ENCODE peak calls at places on chromosomes 7 and 10, in six cellular contexts. D is SJSA1, Y is psoas muscle, S is lower lobe of right lung, B is ovary, H is pancreas. L is an unnamed sample.
A peak's percentile ranks its signal among the peaks of the same experiment; 100 is the strongest.

GRCh38 chr7:78326189-78326588 is 527.6 kb downstream of the PHTF2 start:
- DNase-seq in D (no peak), Y (no peak), B (no peak), S (no peak), H (no peak), L (no peak)

GRCh38 chr7:151311294-151311864 is 30.2 kb upstream of the NUB1 start:
- DNase-seq in D (no peak), B (no peak), Y (no peak), H (no peak), S (no peak), L (no peak)

GRCh38 chr7:7114575-7115291 is 67.6 kb upstream of the C1GALT1 start:
- DNase-seq in H (peak; percentile 35), S (no peak), B (no peak), Y (no peak), D (no peak), L (no peak)

GRCh38 chr10:75613685-75614587 is 182.5 kb downstream of the LRMDA start:
- DNase-seq in D (no peak), B (no peak), H (no peak), S (no peak), Y (no peak), L (no peak)

GRCh38 chr10:59750155-59750945 is 2.9 kb downstream of the MRLN start:
- DNase-seq in B (no peak), Y (peak; percentile 89), D (no peak), S (no peak), H (no peak), L (peak; percentile 15)

GRCh38 chr10:61286695-61287094 is 166.5 kb downstream of the TMEM26 start:
- DNase-seq in Y (no peak), S (no peak), H (no peak), D (no peak), B (no peak), L (no peak)

GRCh38 chr10:16458196-16458977 is 21.6 kb downstream of the PTER start:
- DNase-seq in B (no peak), H (no peak), D (no peak), Y (no peak), S (no peak), L (no peak)

GRCh38 chr7:39667354-39667923 is 44.1 kb downstream of the RALA start:
- DNase-seq in D (no peak), S (no peak), H (no peak), Y (no peak), B (no peak), L (no peak)

GRCh38 chr7:25894002-25894901 is 257.7 kb upstream of the NFE2L3 start:
- DNase-seq in B (no peak), Y (peak; percentile 68), H (peak; percentile 64), D (no peak), S (peak; percentile 49), L (no peak)

GRCh38 chr7:30182186-30182585 is 47.4 kb downstream of the MTURN start:
- DNase-seq in D (no peak), H (peak; percentile 33), Y (peak; percentile 76), S (no peak), B (no peak), L (peak; percentile 80)

GRCh38 chr7:118754608-118755007 is 530.1 kb downstream of the ANKRD7 start:
- DNase-seq in S (no peak), B (no peak), D (no peak), H (no peak), Y (no peak), L (no peak)

GRCh38 chr10:94578790-94579189 is 33.2 kb downstream of the HELLS start:
- DNase-seq in D (no peak), H (no peak), B (no peak), Y (no peak), S (no peak), L (no peak)

GRCh38 chr7:29113384-29114102 is 32.8 kb downstream of the CPVL start:
- DNase-seq in H (peak; percentile 31), B (no peak), Y (no peak), S (no peak), D (peak; percentile 19), L (peak; percentile 16)

GRCh38 chr10:97169911-97170693 is 15.7 kb downstream of the SLIT1 start:
- DNase-seq in D (no peak), H (peak; percentile 63), S (no peak), B (no peak), Y (peak; percentile 67), L (peak; percentile 48)

GRCh38 chr7:127107601-127108007 is 145.1 kb downstream of the GRM8 start:
- DNase-seq in S (no peak), H (peak; percentile 66), D (peak; percentile 51), Y (no peak), B (no peak), L (peak; percentile 5)

GRCh38 chr10:11515596-11516418 is 95.6 kb downstream of the USP6NL start:
- DNase-seq in S (no peak), D (peak; percentile 32), H (peak; percentile 60), B (no peak), Y (no peak), L (peak; percentile 8)

GRCh38 chr10:61841338-61841875 is 60.1 kb upstream of the ARID5B start:
- DNase-seq in Y (no peak), S (no peak), B (no peak), D (no peak), H (no peak), L (no peak)

GRCh38 chr10:3951993-3952392 is 167.0 kb upstream of the KLF6 start:
- DNase-seq in Y (no peak), S (no peak), D (no peak), H (peak; percentile 43), B (no peak), L (no peak)

GRCh38 chr10:125148576-125148975 is 11.8 kb downstream of the CTBP2 start:
- DNase-seq in D (no peak), Y (no peak), H (no peak), B (no peak), S (no peak), L (no peak)

GRCh38 chr10:72095195-72095594 is 6.8 kb upstream of the SPOCK2 start:
- DNase-seq in D (no peak), S (no peak), Y (no peak), H (no peak), B (no peak), L (no peak)

GRCh38 chr7:157801109-157801508 is 464.3 kb downstream of the DNAJB6 start:
- DNase-seq in B (no peak), Y (peak; percentile 36), H (no peak), D (no peak), S (peak; percentile 11), L (no peak)

GRCh38 chr10:122827302-122827701 is 18.4 kb downstream of the CUZD1 start:
- DNase-seq in S (no peak), D (no peak), B (no peak), Y (no peak), H (peak; percentile 53), L (no peak)
- H3K27me3 ChIP-seq in S (peaks cover 5% of the 10 kb centered on the region), D (peaks cover 9% of the 10 kb centered on the region), B (no peaks in the 10 kb centered on the region), Y (peaks cover 4% of the 10 kb centered on the region), H (no peaks in the 10 kb centered on the region), L (no peaks in the 10 kb centered on the region)

GRCh38 chr10:683448-684071 is 5.9 kb downstream of the DIP2C start:
- DNase-seq in H (no peak), D (peak; percentile 94), Y (peak; percentile 78), B (no peak), S (no peak), L (peak; percentile 87)
- H3K4me3 ChIP-seq in H (no peak overlapping the region), D (peak overlapping the region; percentile 32), Y (peak overlapping the region; percentile 43), B (peak overlapping the region; percentile 19), S (no peak overlapping the region), L (peak overlapping the region; percentile 42)

DNA sequence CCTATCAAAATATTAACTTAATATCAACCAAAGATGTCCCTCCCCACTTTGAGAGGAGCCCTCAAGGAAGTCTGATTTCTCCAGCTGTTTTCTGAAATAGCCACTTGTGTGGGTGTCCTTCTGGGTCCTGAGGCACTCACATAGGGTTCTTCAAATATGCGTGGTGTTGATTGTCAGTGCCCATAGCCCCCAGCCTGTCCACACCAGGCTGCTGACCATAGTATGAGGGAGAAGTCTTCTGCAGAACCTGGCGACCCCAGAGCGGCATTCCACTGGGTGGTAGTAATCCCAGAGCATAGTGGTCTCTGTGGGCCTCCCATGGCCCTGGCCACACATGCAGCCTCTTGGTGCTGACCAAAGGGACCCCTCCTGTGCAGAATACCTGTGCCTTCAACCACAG is 82.7 kb upstream of the MACROH2A2 start:
- DNase-seq in Y (no peak), H (no peak), S (no peak), B (no peak), D (no peak), L (no peak)
- H3K27me3 ChIP-seq in Y (no peaks in the 10 kb centered on the region), H (no peaks in the 10 kb centered on the region), S (peaks cover 12% of the 10 kb centered on the region), B (no peaks in the 10 kb centered on the region), D (no peaks in the 10 kb centered on the region), L (no peaks in the 10 kb centered on the region)

GRCh38 chr10:30986027-30986672 is 45.5 kb downstream of the ZNF438 start:
- DNase-seq in Y (no peak), S (no peak), B (no peak), D (peak; percentile 70), H (no peak), L (no peak)
- H3K4me3 ChIP-seq in Y (no peak overlapping the region), S (no peak overlapping the region), B (no peak overlapping the region), D (no peak overlapping the region), H (no peak overlapping the region), L (no peak overlapping the region)

DNA sequence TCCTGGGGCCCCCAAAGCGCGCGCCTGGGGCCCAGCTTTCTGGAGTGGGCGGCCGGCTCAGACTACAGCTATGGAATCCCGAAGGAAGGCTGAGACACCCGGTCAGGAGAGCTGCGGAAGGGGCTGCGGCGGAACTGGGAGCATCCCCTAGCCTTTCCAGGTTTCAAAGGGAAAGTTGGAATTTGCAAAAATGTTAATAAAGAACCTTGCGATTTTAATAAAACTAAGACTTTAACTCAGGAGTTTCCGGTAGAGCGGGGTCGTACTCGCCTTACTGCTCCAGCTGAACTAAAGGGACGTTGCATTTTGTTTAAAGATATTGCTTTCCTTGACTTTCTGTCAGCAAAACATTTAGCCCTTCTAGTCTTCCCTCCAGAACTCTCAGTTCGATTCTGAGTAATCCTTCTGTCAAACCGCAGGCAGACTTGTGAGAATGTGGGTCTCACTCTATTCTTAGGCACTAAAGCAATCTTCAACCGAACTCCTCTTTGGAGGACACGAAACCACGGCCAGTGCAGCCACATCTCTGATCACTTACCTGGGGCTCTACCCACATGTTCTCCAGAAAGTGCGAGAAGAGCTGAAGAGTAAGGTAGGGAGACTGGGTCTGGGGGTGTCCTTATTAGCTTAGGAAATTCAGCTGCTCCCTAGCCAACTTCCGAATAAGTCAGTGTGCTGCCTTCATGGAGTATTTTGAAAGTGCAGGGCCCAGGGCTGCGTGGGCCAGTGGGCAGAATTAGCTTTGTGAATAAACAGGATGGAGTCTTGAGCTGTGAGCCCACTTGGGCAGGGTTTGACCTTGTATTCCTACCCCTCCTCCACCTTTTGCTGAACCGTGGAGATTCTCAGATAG is 1.9 kb downstream of the CYP26A1 start:
- DNase-seq in D (no peak), S (no peak), B (no peak), H (no peak), Y (no peak), L (no peak)
- H3K27me3 ChIP-seq in D (peaks cover 21% of the 10 kb centered on the region), S (peaks cover 66% of the 10 kb centered on the region), B (no peaks in the 10 kb centered on the region), H (peaks cover 32% of the 10 kb centered on the region), Y (peaks cover 90% of the 10 kb centered on the region), L (peaks cover 22% of the 10 kb centered on the region)

DNA sequence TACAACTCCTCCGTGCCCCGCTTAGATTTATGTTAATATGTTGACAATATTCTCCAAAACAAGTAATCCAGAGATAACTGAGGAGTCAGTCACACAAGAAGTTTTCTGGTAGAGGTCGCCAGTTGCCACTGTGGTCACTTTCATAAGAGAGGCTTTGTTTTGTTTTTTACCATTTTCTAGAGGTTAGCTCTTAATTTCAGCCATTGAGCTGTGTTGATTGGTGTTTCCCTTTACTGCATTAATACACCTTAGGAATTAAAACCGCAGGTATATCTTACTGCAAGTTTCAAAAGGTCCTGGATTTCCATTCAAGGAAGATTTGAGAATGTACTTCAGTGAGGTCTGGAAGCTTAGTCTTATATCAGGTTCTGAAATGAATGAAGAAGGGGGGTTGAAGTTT is 3.5 kb downstream of the BMI1 start:
- DNase-seq in S (no peak), B (no peak), D (no peak), H (no peak), Y (no peak), L (no peak)
- H3K4me3 ChIP-seq in S (no peak overlapping the region), B (no peak overlapping the region), D (no peak overlapping the region), H (peak overlapping the region; percentile 62), Y (peak overlapping the region; percentile 87), L (no peak overlapping the region)

GRCh38 chr10:123570051-123570897 is 95.9 kb upstream of the GPR26 start:
- DNase-seq in S (no peak), Y (no peak), H (no peak), D (no peak), B (no peak), L (no peak)
- H3K27me3 ChIP-seq in S (peaks cover 54% of the 10 kb centered on the region), Y (peaks cover 42% of the 10 kb centered on the region), H (peaks cover 2% of the 10 kb centered on the region), D (no peaks in the 10 kb centered on the region), B (no peaks in the 10 kb centered on the region), L (no peaks in the 10 kb centered on the region)